ENCODE peak calls at places on chromosomes 11 and 22, in six cellular contexts. One of them, this sample, is unnamed.

GRCh38 chr22:24059121-24059520 is 48.0 kb downstream of the CABIN1 start:
- DNase-seq in neuronal stem cell: no peak
- DNase-seq in H9: no peak
- DNase-seq in IMR-90: peak
- DNase-seq in H1: no peak
- DNase-seq in mesenchymal stem cell: peak
- DNase-seq in this sample: no peak

GRCh38 chr22:38754247-38755154 is 1.3 kb downstream of the SUN2 start:
- DNase-seq in neuronal stem cell: no peak
- DNase-seq in H9: peak
- DNase-seq in IMR-90: peak
- DNase-seq in H1: no peak
- DNase-seq in mesenchymal stem cell: peak
- DNase-seq in this sample: peak

GRCh38 chr22:23696326-23696851 is 5.6 kb downstream of the RGL4 start:
- DNase-seq in neuronal stem cell: no peak
- DNase-seq in H9: no peak
- DNase-seq in IMR-90: peak
- DNase-seq in H1: no peak
- DNase-seq in mesenchymal stem cell: no peak
- DNase-seq in this sample: no peak

GRCh38 chr11:46743693-46744339 is 24.8 kb downstream of the F2 start:
- DNase-seq in neuronal stem cell: no peak
- DNase-seq in H9: no peak
- DNase-seq in IMR-90: peak
- DNase-seq in H1: no peak
- DNase-seq in mesenchymal stem cell: peak
- DNase-seq in this sample: no peak

GRCh38 chr11:22347857-22348496 is 9.8 kb downstream of the SLC17A6 start:
- DNase-seq in neuronal stem cell: no peak
- DNase-seq in H9: no peak
- DNase-seq in IMR-90: no peak
- DNase-seq in H1: no peak
- DNase-seq in mesenchymal stem cell: no peak
- DNase-seq in this sample: no peak

GRCh38 chr22:43435851-43436535 is 24.2 kb downstream of the MPPED1 start:
- DNase-seq in neuronal stem cell: no peak
- DNase-seq in H9: peak
- DNase-seq in IMR-90: no peak
- DNase-seq in H1: no peak
- DNase-seq in mesenchymal stem cell: no peak
- DNase-seq in this sample: no peak

GRCh38 chr11:68165601-68166000 is 44.4 kb upstream of the CHKA start:
- DNase-seq in neuronal stem cell: no peak
- DNase-seq in H9: no peak
- DNase-seq in IMR-90: no peak
- DNase-seq in H1: no peak
- DNase-seq in mesenchymal stem cell: no peak
- DNase-seq in this sample: no peak

GRCh38 chr11:30360741-30361140 is 37.8 kb downstream of the ARL14EP start:
- DNase-seq in neuronal stem cell: no peak
- DNase-seq in H9: no peak
- DNase-seq in IMR-90: no peak
- DNase-seq in H1: no peak
- DNase-seq in mesenchymal stem cell: no peak
- DNase-seq in this sample: no peak

GRCh38 chr11:119816660-119817059 is 87.7 kb upstream of the NECTIN1 start:
- DNase-seq in neuronal stem cell: no peak
- DNase-seq in H9: no peak
- DNase-seq in IMR-90: no peak
- DNase-seq in H1: no peak
- DNase-seq in mesenchymal stem cell: no peak
- DNase-seq in this sample: peak

GRCh38 chr11:2459016-2459725 is 14.4 kb downstream of the KCNQ1 start:
- DNase-seq in neuronal stem cell: no peak
- DNase-seq in H9: no peak
- DNase-seq in IMR-90: no peak
- DNase-seq in H1: no peak
- DNase-seq in mesenchymal stem cell: no peak
- DNase-seq in this sample: no peak

GRCh38 chr11:11813288-11813962 is 28.3 kb upstream of the USP47 start:
- DNase-seq in neuronal stem cell: no peak
- DNase-seq in H9: no peak
- DNase-seq in IMR-90: peak
- DNase-seq in H1: no peak
- DNase-seq in mesenchymal stem cell: peak
- DNase-seq in this sample: peak

GRCh38 chr22:21624120-21624879 is 5.5 kb downstream of the YDJC start:
- DNase-seq in neuronal stem cell: no peak
- DNase-seq in H9: peak
- DNase-seq in IMR-90: peak
- DNase-seq in H1: no peak
- DNase-seq in mesenchymal stem cell: no peak
- DNase-seq in this sample: peak

GRCh38 chr22:20316217-20316843 is 3.5 kb downstream of the DGCR6L start:
- DNase-seq in neuronal stem cell: no peak
- DNase-seq in H9: peak
- DNase-seq in IMR-90: no peak
- DNase-seq in H1: no peak
- DNase-seq in mesenchymal stem cell: no peak
- DNase-seq in this sample: no peak

GRCh38 chr11:108278546-108278945 is 55.7 kb downstream of the ATM start:
- DNase-seq in neuronal stem cell: no peak
- DNase-seq in H9: peak
- DNase-seq in IMR-90: peak
- DNase-seq in H1: no peak
- DNase-seq in mesenchymal stem cell: no peak
- DNase-seq in this sample: peak

GRCh38 chr11:12827929-12828812 is 153.9 kb downstream of the TEAD1 start:
- DNase-seq in neuronal stem cell: peak
- DNase-seq in H9: peak
- DNase-seq in IMR-90: peak
- DNase-seq in H1: peak
- DNase-seq in mesenchymal stem cell: peak
- DNase-seq in this sample: peak

GRCh38 chr11:102306817-102307814 is 10.2 kb upstream of the BIRC3 start:
- DNase-seq in neuronal stem cell: no peak
- DNase-seq in H9: no peak
- DNase-seq in IMR-90: no peak
- DNase-seq in H1: no peak
- DNase-seq in mesenchymal stem cell: no peak
- DNase-seq in this sample: peak

GRCh38 chr11:94655951-94656350 is 88.8 kb downstream of the PIWIL4 start:
- DNase-seq in neuronal stem cell: no peak
- DNase-seq in H9: no peak
- DNase-seq in IMR-90: no peak
- DNase-seq in H1: no peak
- DNase-seq in mesenchymal stem cell: no peak
- DNase-seq in this sample: no peak

GRCh38 chr11:46117842-46118241 is 3.4 kb downstream of the PHF21A start:
- DNase-seq in neuronal stem cell: no peak
- DNase-seq in H9: no peak
- DNase-seq in IMR-90: no peak
- DNase-seq in H1: no peak
- DNase-seq in mesenchymal stem cell: no peak
- DNase-seq in this sample: peak

GRCh38 chr11:134792677-134793076 is 380.6 kb upstream of the B3GAT1 start:
- DNase-seq in neuronal stem cell: no peak
- DNase-seq in H9: no peak
- DNase-seq in IMR-90: no peak
- DNase-seq in H1: no peak
- DNase-seq in mesenchymal stem cell: no peak
- DNase-seq in this sample: no peak

GRCh38 chr11:86469491-86470388 is 95.1 kb downstream of the CCDC81 start:
- DNase-seq in neuronal stem cell: no peak
- DNase-seq in H9: no peak
- DNase-seq in IMR-90: no peak
- DNase-seq in H1: no peak
- DNase-seq in mesenchymal stem cell: peak
- DNase-seq in this sample: no peak

GRCh38 chr11:45093761-45094455 is 52.5 kb upstream of the PRDM11 start:
- DNase-seq in neuronal stem cell: no peak
- DNase-seq in H9: peak
- DNase-seq in IMR-90: no peak
- DNase-seq in H1: no peak
- DNase-seq in mesenchymal stem cell: no peak
- DNase-seq in this sample: no peak

GRCh38 chr11:100810666-100811065 is 123.6 kb downstream of the ARHGAP42 start:
- DNase-seq in neuronal stem cell: no peak
- DNase-seq in H9: no peak
- DNase-seq in IMR-90: no peak
- DNase-seq in H1: no peak
- DNase-seq in mesenchymal stem cell: no peak
- DNase-seq in this sample: no peak

GRCh38 chr11:113286509-113287497 is 27.6 kb upstream of the TTC12 start:
- DNase-seq in neuronal stem cell: no peak
- DNase-seq in H9: no peak
- DNase-seq in IMR-90: no peak
- DNase-seq in H1: no peak
- DNase-seq in mesenchymal stem cell: peak
- DNase-seq in this sample: no peak

GRCh38 chr11:77172666-77172982 is 44.6 kb downstream of the MYO7A start:
- DNase-seq in neuronal stem cell: no peak
- DNase-seq in H9: no peak
- DNase-seq in IMR-90: peak
- DNase-seq in H1: no peak
- DNase-seq in mesenchymal stem cell: no peak
- DNase-seq in this sample: no peak

GRCh38 chr22:38397189-38398097 is 57.6 kb downstream of the KCNJ4 start:
- DNase-seq in neuronal stem cell: peak
- DNase-seq in H9: peak
- DNase-seq in IMR-90: no peak
- DNase-seq in H1: peak
- DNase-seq in mesenchymal stem cell: peak
- DNase-seq in this sample: peak

GRCh38 chr11:117618956-117619355 is 178.1 kb downstream of the DSCAML1 start:
- DNase-seq in neuronal stem cell: no peak
- DNase-seq in H9: peak
- DNase-seq in IMR-90: no peak
- DNase-seq in H1: no peak
- DNase-seq in mesenchymal stem cell: no peak
- DNase-seq in this sample: peak

GRCh38 chr22:46088541-46089311 is 61.6 kb upstream of the PPARA start:
- DNase-seq in neuronal stem cell: no peak
- DNase-seq in H9: no peak
- DNase-seq in IMR-90: peak
- DNase-seq in H1: no peak
- DNase-seq in mesenchymal stem cell: no peak
- DNase-seq in this sample: no peak

GRCh38 chr11:64253043-64253442 is 1.7 kb downstream of the PLCB3 start:
- DNase-seq in neuronal stem cell: no peak
- DNase-seq in H9: no peak
- DNase-seq in IMR-90: no peak
- DNase-seq in H1: no peak
- DNase-seq in mesenchymal stem cell: no peak
- DNase-seq in this sample: no peak

GRCh38 chr11:64251722-64251985 is 324 bp downstream of the PLCB3 start:
- DNase-seq in neuronal stem cell: no peak
- DNase-seq in H9: no peak
- DNase-seq in IMR-90: no peak
- DNase-seq in H1: no peak
- DNase-seq in mesenchymal stem cell: no peak
- DNase-seq in this sample: peak

GRCh38 chr11:64253481-64253880 is 2.2 kb downstream of the PLCB3 start:
- DNase-seq in neuronal stem cell: no peak
- DNase-seq in H9: no peak
- DNase-seq in IMR-90: no peak
- DNase-seq in H1: no peak
- DNase-seq in mesenchymal stem cell: no peak
- DNase-seq in this sample: no peak

GRCh38 chr11:64250875-64251721 is at the start of gene PLCB3:
- DNase-seq in neuronal stem cell: peak
- DNase-seq in H9: peak
- DNase-seq in IMR-90: no peak
- DNase-seq in H1: no peak
- DNase-seq in mesenchymal stem cell: peak
- DNase-seq in this sample: peak

GRCh38 chr11:64251986-64252837 is 882 bp downstream of the PLCB3 start:
- DNase-seq in neuronal stem cell: no peak
- DNase-seq in H9: no peak
- DNase-seq in IMR-90: no peak
- DNase-seq in H1: no peak
- DNase-seq in mesenchymal stem cell: peak
- DNase-seq in this sample: peak
- H3K4ac ChIP-seq in neuronal stem cell: peak
- H3K4ac ChIP-seq in H9: no peak
- H3K4ac ChIP-seq in IMR-90: peak
- H3K4ac ChIP-seq in H1: no peak
- H3K4ac ChIP-seq in mesenchymal stem cell: no peak
- H3K4ac ChIP-seq in this sample: peak

DNA sequence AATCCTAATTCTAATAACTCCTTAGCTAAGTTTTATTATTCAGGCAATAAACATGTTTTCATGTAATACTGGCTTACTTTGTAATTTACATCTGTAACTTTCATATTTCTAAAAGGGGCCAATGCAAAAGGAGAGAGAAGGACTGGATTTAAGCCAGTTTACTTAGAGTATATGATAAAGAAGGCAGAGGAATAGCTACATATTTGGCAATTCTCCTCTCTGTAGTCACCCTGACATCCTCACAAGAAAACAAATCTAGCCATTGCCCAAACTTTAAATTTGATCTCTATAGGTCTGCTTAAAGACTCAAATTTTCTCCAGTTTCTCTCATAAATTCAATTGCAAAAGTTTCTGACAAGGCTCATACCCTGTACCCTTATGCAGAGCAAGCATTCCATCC is 2.1 kb downstream of the FIBIN start:
- DNase-seq in neuronal stem cell: no peak
- DNase-seq in H9: no peak
- DNase-seq in IMR-90: no peak
- DNase-seq in H1: no peak
- DNase-seq in mesenchymal stem cell: no peak
- DNase-seq in this sample: no peak
- H3K23ac ChIP-seq in neuronal stem cell: no peak
- H3K23ac ChIP-seq in H9: no peak
- H3K23ac ChIP-seq in IMR-90: no peak
- H3K23ac ChIP-seq in H1: no peak
- H3K23ac ChIP-seq in mesenchymal stem cell: no peak
- H3K23ac ChIP-seq in this sample: no peak

DNA sequence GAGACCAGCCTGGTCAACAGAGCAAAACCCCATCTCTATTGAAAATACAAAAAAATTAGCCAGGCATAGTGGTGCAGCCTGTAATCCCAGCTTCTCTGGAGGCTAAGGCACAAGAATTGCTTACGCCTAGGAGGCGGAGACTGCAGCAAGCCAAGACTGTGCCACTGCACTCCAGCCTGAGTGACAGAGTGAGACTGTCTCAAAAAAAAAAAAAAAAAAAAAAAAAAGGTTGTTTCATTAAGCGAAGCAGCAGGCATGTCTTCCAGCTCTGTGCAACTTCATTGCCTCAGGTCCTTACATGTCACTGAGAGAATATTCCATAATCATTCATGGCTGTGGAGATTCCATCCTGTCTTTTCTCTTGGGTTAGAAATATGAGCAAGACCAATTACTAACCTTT is 16.9 kb downstream of the GAB2 start:
- DNase-seq in neuronal stem cell: no peak
- DNase-seq in H9: no peak
- DNase-seq in IMR-90: no peak
- DNase-seq in H1: no peak
- DNase-seq in mesenchymal stem cell: no peak
- DNase-seq in this sample: no peak
- H4K8ac ChIP-seq in neuronal stem cell: no peak
- H4K8ac ChIP-seq in H9: no peak
- H4K8ac ChIP-seq in IMR-90: no peak
- H4K8ac ChIP-seq in H1: no peak
- H4K8ac ChIP-seq in mesenchymal stem cell: no peak
- H4K8ac ChIP-seq in this sample: no peak

GRCh38 chr11:73748300-73748699 is 12.6 kb downstream of the RAB6A start:
- DNase-seq in neuronal stem cell: no peak
- DNase-seq in H9: no peak
- DNase-seq in IMR-90: no peak
- DNase-seq in H1: no peak
- DNase-seq in mesenchymal stem cell: no peak
- DNase-seq in this sample: no peak
- H3K4ac ChIP-seq in neuronal stem cell: no peak
- H3K4ac ChIP-seq in H9: no peak
- H3K4ac ChIP-seq in IMR-90: no peak
- H3K4ac ChIP-seq in H1: no peak
- H3K4ac ChIP-seq in mesenchymal stem cell: no peak
- H3K4ac ChIP-seq in this sample: no peak